ENCODE peak calls at places on chromosome 18, in five cellular contexts. H is EL, M is AG10803, E is mammary epithelial cell, F is HT1080. A is an unnamed sample.

GRCh38 chr18:12079504-12080237 is 14.0 kb upstream of the ANKRD62 start:
- DNase-seq in H (peak), M (peak), E (no peak), F (peak), A (no peak)

GRCh38 chr18:50573679-50574078 is 13.8 kb downstream of the MAPK4 start:
- DNase-seq in H (no peak), M (no peak), E (no peak), F (no peak), A (no peak)

GRCh38 chr18:36449451-36449850 is 151.9 kb downstream of the FHOD3 start:
- DNase-seq in H (peak), M (peak), E (no peak), F (no peak), A (no peak)

GRCh38 chr18:27769152-27769551 is 407.8 kb downstream of the CDH2 start:
- DNase-seq in H (no peak), M (no peak), E (no peak), F (peak), A (no peak)

GRCh38 chr18:26436176-26437031 is 111.9 kb downstream of the KCTD1 start:
- DNase-seq in H (peak), M (peak), E (peak), F (peak), A (no peak)

GRCh38 chr18:61470111-61470673 is 137.0 kb downstream of the CDH20 start:
- DNase-seq in H (no peak), M (no peak), E (no peak), F (no peak), A (no peak)

GRCh38 chr18:73456643-73457042 is 588.9 kb upstream of the NETO1 start:
- DNase-seq in H (no peak), M (no peak), E (no peak), F (no peak), A (no peak)

GRCh38 chr18:72360628-72361027 is 183.5 kb downstream of the CBLN2 start:
- DNase-seq in H (no peak), M (no peak), E (no peak), F (peak), A (no peak)

GRCh38 chr18:5895886-5896740 is 791 bp upstream of the TMEM200C start:
- DNase-seq in H (no peak), M (no peak), E (no peak), F (no peak), A (no peak)

GRCh38 chr18:340044-340443 is 72.2 kb upstream of the THOC1 start:
- DNase-seq in H (no peak), M (no peak), E (no peak), F (no peak), A (no peak)

GRCh38 chr18:70228546-70228945 is 23.1 kb upstream of the RTTN start:
- DNase-seq in H (peak), M (no peak), E (peak), F (peak), A (no peak)

GRCh38 chr18:77101410-77102245 is 31.0 kb downstream of the MBP start:
- DNase-seq in H (peak), M (peak), E (peak), F (peak), A (no peak)

GRCh38 chr18:9916067-9916684 is 2.4 kb downstream of the VAPA start:
- DNase-seq in H (peak), M (peak), E (no peak), F (no peak), A (no peak)

GRCh38 chr18:9866627-9867453 is 18.9 kb upstream of the TXNDC2 start:
- DNase-seq in H (no peak), M (no peak), E (no peak), F (no peak), A (no peak)

GRCh38 chr18:13269599-13270011 is 51.0 kb downstream of the LDLRAD4 start:
- DNase-seq in H (no peak), M (peak), E (no peak), F (no peak), A (no peak)

GRCh38 chr18:44564922-44565321 is 115.8 kb upstream of the SETBP1 start:
- DNase-seq in H (peak), M (peak), E (peak), F (peak), A (no peak)

GRCh38 chr18:42578781-42579180 is 536.7 kb downstream of the RIT2 start:
- DNase-seq in H (no peak), M (peak), E (peak), F (no peak), A (no peak)

GRCh38 chr18:43893001-43893637 is 615.8 kb upstream of the SYT4 start:
- DNase-seq in H (peak), M (peak), E (peak), F (peak), A (no peak)

GRCh38 chr18:67646890-67647289 is 130.4 kb upstream of the DSEL start:
- DNase-seq in H (no peak), M (no peak), E (no peak), F (no peak), A (no peak)

GRCh38 chr18:8890957-8891464 is 185.7 kb downstream of the MTCL1 start:
- DNase-seq in H (peak), M (peak), E (peak), F (peak), A (no peak)